ENCODE peak calls at places on chromosomes 16 and 17, in seven cellular contexts. I, F, X, W, Y, G and R are unnamed samples.

GRCh38 chr17:9389116-9389515 is 186.5 kb downstream of the STX8 start:
- DNase-seq in I (no peak), F (peak), X (no peak), W (peak), Y (peak), G (no peak), R (peak)

GRCh38 chr16:86910821-86911220 is 332.5 kb downstream of the FOXL1 start:
- DNase-seq in I (no peak), F (no peak), X (no peak), W (no peak), Y (no peak), G (no peak), R (no peak)

GRCh38 chr17:34167359-34167758 is 87.7 kb upstream of the CCL2 start:
- DNase-seq in I (no peak), F (no peak), X (no peak), W (no peak), Y (no peak), G (no peak), R (no peak)

GRCh38 chr17:80414508-80414802 is 512 bp upstream of the ENDOV start:
- DNase-seq in I (no peak), F (peak), X (no peak), W (no peak), Y (peak), G (peak), R (no peak)

GRCh38 chr17:10698116-10698818 is 873 bp downstream of the ADPRM start:
- DNase-seq in I (no peak), F (no peak), X (no peak), W (no peak), Y (peak), G (peak), R (no peak)

GRCh38 chr17:39138416-39139136 is 12.9 kb downstream of the PLXDC1 start:
- DNase-seq in I (no peak), F (no peak), X (no peak), W (no peak), Y (peak), G (no peak), R (no peak)

GRCh38 chr17:80901319-80901718 is 90.3 kb upstream of the CHMP6 start:
- DNase-seq in I (no peak), F (peak), X (no peak), W (no peak), Y (peak), G (no peak), R (no peak)

GRCh38 chr17:77606146-77606864 is 352.2 kb upstream of the TNRC6C start:
- DNase-seq in I (peak), F (no peak), X (no peak), W (no peak), Y (no peak), G (no peak), R (no peak)

GRCh38 chr17:61410100-61410551 is 10.5 kb downstream of the TBX2 start:
- DNase-seq in I (peak), F (no peak), X (no peak), W (no peak), Y (no peak), G (peak), R (no peak)

GRCh38 chr17:7137182-7137943 is 22.7 kb upstream of the ASGR2 start:
- DNase-seq in I (no peak), F (no peak), X (no peak), W (no peak), Y (no peak), G (peak), R (no peak)

GRCh38 chr16:77961811-77962210 is 60.5 kb upstream of the CLEC3A start:
- DNase-seq in I (no peak), F (no peak), X (no peak), W (no peak), Y (peak), G (no peak), R (no peak)

GRCh38 chr16:89922884-89923639 is at the start of gene TUBB3:
- DNase-seq in I (no peak), F (peak), X (no peak), W (no peak), Y (peak), G (peak), R (no peak)

GRCh38 chr16:35631261-35631945 is 2172.0 kb downstream of the TP53TG3F start:
- DNase-seq in I (no peak), F (no peak), X (no peak), W (no peak), Y (no peak), G (peak), R (no peak)

GRCh38 chr17:78272181-78272913 is 40.9 kb downstream of the TMEM235 start:
- DNase-seq in I (peak), F (no peak), X (peak), W (no peak), Y (peak), G (peak), R (no peak)

GRCh38 chr17:351436-351713 is 1.2 kb downstream of the RPH3AL start:
- DNase-seq in I (peak), F (no peak), X (no peak), W (no peak), Y (no peak), G (no peak), R (no peak)

GRCh38 chr17:46977348-46977747 is 1.7 kb downstream of the RPRML start:
- DNase-seq in I (no peak), F (no peak), X (no peak), W (no peak), Y (peak), G (peak), R (no peak)

GRCh38 chr16:81712681-81713080 is 66.4 kb upstream of the PLCG2 start:
- DNase-seq in I (no peak), F (no peak), X (no peak), W (no peak), Y (no peak), G (no peak), R (no peak)

GRCh38 chr17:19242323-19242722 is 5.2 kb downstream of the EPN2 start:
- DNase-seq in I (no peak), F (peak), X (no peak), W (no peak), Y (no peak), G (no peak), R (no peak)

GRCh38 chr16:70163596-70163995 is 10.0 kb upstream of the CLEC18C start:
- DNase-seq in I (no peak), F (no peak), X (no peak), W (no peak), Y (no peak), G (peak), R (no peak)

GRCh38 chr16:17723735-17724134 is 253.0 kb upstream of the XYLT1 start:
- DNase-seq in I (no peak), F (no peak), X (no peak), W (no peak), Y (peak), G (no peak), R (no peak)

GRCh38 chr17:31158741-31159377 is 64.1 kb downstream of the NF1 start:
- DNase-seq in I (no peak), F (peak), X (no peak), W (no peak), Y (no peak), G (no peak), R (no peak)

GRCh38 chr17:28346746-28347246 is 10.5 kb downstream of the POLDIP2 start:
- DNase-seq in I (no peak), F (peak), X (no peak), W (no peak), Y (no peak), G (peak), R (no peak)

GRCh38 chr17:21370430-21370829 is 5.7 kb upstream of the KCNJ12 start:
- DNase-seq in I (no peak), F (no peak), X (no peak), W (no peak), Y (no peak), G (no peak), R (no peak)

GRCh38 chr17:41659813-41660212 is 28.9 kb upstream of the EIF1 start:
- DNase-seq in I (peak), F (no peak), X (no peak), W (no peak), Y (peak), G (no peak), R (no peak)

GRCh38 chr17:20087538-20088250 is 78.5 kb downstream of the SPECC1 start:
- DNase-seq in I (no peak), F (no peak), X (no peak), W (no peak), Y (no peak), G (peak), R (no peak)

GRCh38 chr16:4115209-4115940 is 867 bp downstream of the ADCY9 start:
- DNase-seq in I (peak), F (peak), X (peak), W (no peak), Y (peak), G (peak), R (no peak)

GRCh38 chr16:12901204-12901596 is 198 bp upstream of the SHISA9 start:
- DNase-seq in I (no peak), F (no peak), X (no peak), W (no peak), Y (no peak), G (no peak), R (no peak)

GRCh38 chr17:7380855-7381683 is at the start of gene TNK1:
- DNase-seq in I (peak), F (no peak), X (no peak), W (no peak), Y (no peak), G (peak), R (no peak)

GRCh38 chr16:78520470-78520869 is 421.0 kb downstream of the WWOX start:
- DNase-seq in I (no peak), F (no peak), X (no peak), W (no peak), Y (no peak), G (no peak), R (no peak)

GRCh38 chr17:74332763-74333220 is 6.8 kb downstream of the KIF19 start:
- DNase-seq in I (no peak), F (no peak), X (no peak), W (no peak), Y (no peak), G (no peak), R (no peak)

GRCh38 chr16:27305342-27305741 is 8.4 kb upstream of the IL4R start:
- DNase-seq in I (no peak), F (peak), X (no peak), W (no peak), Y (no peak), G (no peak), R (no peak)

GRCh38 chr16:24699151-24699723 is 30.2 kb upstream of the TNRC6A start:
- DNase-seq in I (no peak), F (no peak), X (no peak), W (no peak), Y (no peak), G (no peak), R (no peak)

GRCh38 chr16:24701521-24701951 is 27.9 kb upstream of the TNRC6A start:
- DNase-seq in I (no peak), F (peak), X (no peak), W (peak), Y (peak), G (no peak), R (peak)

GRCh38 chr16:24698314-24698713 is 31.1 kb upstream of the TNRC6A start:
- DNase-seq in I (no peak), F (no peak), X (no peak), W (no peak), Y (no peak), G (no peak), R (no peak)

GRCh38 chr16:24696699-24697098 is 32.8 kb upstream of the TNRC6A start:
- DNase-seq in I (no peak), F (no peak), X (no peak), W (no peak), Y (no peak), G (no peak), R (no peak)

GRCh38 chr16:24700549-24701392 is 28.7 kb upstream of the TNRC6A start:
- DNase-seq in I (peak), F (peak), X (no peak), W (peak), Y (peak), G (peak), R (peak)
- TF ChIP-seq CTCF in I (no peak), F (peak), X (no peak), W (peak), Y (peak), G (no peak), R (peak)

GRCh38 chr16:57723170-57723569 is 12.4 kb upstream of the KATNB1 start:
- DNase-seq in I (no peak), F (peak), X (no peak), W (no peak), Y (no peak), G (no peak), R (no peak)

GRCh38 chr16:57721765-57722499 is 13.6 kb upstream of the KATNB1 start:
- DNase-seq in I (no peak), F (no peak), X (no peak), W (no peak), Y (no peak), G (no peak), R (no peak)

GRCh38 chr16:57721356-57721755 is 14.2 kb upstream of the KATNB1 start:
- DNase-seq in I (no peak), F (no peak), X (no peak), W (no peak), Y (no peak), G (no peak), R (no peak)

GRCh38 chr16:57722651-57723050 is 12.9 kb upstream of the KATNB1 start:
- DNase-seq in I (no peak), F (no peak), X (no peak), W (no peak), Y (no peak), G (no peak), R (no peak)

DNA sequence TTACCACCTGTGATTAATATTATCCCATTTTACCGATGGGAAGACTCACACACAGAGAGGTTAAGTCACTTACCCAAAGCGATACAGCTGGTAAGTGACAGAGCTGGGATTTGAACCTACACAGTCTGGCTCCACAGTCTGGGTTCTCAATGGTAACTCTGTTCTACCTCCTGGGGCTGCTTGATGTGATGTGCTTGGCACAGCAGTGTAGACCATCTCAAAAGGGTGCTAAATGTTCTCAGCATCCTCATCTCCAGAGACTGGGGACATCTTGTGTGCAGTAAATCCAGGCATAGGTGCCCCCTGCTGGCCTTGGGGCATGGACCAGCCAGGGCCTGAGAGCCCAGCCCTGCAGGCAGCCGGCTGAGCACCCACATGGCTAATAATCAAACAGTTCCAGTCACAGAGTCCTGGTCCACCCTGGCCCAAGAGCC is 15.4 kb upstream of the KATNB1 start:
- DNase-seq in I (no peak), F (peak), X (peak), W (peak), Y (peak), G (peak), R (no peak)
- TF ChIP-seq CTCF in I (no peak), F (peak), X (no peak), W (peak), Y (peak), G (peak), R (peak)

DNA sequence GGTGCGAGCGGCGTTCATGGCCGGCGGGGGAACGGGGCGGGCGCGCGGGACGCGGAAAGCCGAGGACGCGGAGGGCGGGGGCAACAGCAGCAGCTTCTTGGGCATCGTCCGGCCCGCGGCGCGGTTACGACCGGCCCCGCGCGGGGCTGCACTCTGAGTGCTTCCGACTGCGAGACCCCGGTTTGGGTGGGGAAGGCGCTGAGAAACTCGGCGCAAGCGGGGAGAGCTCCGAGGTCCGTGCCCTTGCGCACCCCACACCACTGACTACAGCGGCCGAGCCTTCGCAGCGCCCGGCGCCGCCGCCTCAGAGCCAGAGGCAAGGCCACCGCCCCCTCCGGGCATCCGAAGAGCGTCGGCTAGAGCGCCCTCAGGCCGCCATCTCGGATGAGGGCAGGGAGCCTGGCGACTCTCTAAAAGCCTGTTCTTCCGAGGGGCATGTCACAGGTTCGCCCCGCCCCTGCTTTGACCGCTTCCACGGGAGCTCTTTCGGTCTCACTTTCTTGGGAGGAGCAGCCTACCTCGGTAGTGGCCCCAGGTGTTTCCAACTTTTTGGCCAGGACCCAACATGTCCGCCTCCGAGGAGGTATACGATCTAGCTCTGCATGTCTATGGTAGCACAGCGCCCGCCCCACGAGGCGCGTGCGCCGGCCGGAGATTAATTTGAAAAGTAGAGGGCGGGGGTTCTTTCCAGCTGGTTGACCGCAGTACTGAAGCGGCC is at the start of gene PRPSAP1:
- DNase-seq in I (peak), F (peak), X (peak), W (peak), Y (peak), G (peak), R (no peak)
- TF ChIP-seq CTCF in I (peak), F (no peak), X (peak), W (peak), Y (peak), G (peak), R (peak)

GRCh38 chr16:681746-682427 is 1.7 kb downstream of the STUB1 start:
- DNase-seq in I (no peak), F (no peak), X (no peak), W (no peak), Y (peak), G (no peak), R (no peak)

GRCh38 chr16:680625-680945 is 375 bp downstream of the STUB1 start:
- DNase-seq in I (no peak), F (no peak), X (no peak), W (no peak), Y (no peak), G (no peak), R (no peak)

GRCh38 chr16:679808-680624 is at the start of gene STUB1:
- DNase-seq in I (peak), F (peak), X (peak), W (peak), Y (peak), G (peak), R (peak)

GRCh38 chr16:682493-683395 is 1.4 kb downstream of the JMJD8 start:
- DNase-seq in I (no peak), F (no peak), X (no peak), W (no peak), Y (no peak), G (no peak), R (no peak)

GRCh38 chr16:680967-681745 is 946 bp downstream of the STUB1 start:
- DNase-seq in I (no peak), F (peak), X (no peak), W (no peak), Y (peak), G (peak), R (no peak)
- TF ChIP-seq CTCF in I (no peak), F (no peak), X (no peak), W (peak), Y (peak), G (no peak), R (peak)

DNA sequence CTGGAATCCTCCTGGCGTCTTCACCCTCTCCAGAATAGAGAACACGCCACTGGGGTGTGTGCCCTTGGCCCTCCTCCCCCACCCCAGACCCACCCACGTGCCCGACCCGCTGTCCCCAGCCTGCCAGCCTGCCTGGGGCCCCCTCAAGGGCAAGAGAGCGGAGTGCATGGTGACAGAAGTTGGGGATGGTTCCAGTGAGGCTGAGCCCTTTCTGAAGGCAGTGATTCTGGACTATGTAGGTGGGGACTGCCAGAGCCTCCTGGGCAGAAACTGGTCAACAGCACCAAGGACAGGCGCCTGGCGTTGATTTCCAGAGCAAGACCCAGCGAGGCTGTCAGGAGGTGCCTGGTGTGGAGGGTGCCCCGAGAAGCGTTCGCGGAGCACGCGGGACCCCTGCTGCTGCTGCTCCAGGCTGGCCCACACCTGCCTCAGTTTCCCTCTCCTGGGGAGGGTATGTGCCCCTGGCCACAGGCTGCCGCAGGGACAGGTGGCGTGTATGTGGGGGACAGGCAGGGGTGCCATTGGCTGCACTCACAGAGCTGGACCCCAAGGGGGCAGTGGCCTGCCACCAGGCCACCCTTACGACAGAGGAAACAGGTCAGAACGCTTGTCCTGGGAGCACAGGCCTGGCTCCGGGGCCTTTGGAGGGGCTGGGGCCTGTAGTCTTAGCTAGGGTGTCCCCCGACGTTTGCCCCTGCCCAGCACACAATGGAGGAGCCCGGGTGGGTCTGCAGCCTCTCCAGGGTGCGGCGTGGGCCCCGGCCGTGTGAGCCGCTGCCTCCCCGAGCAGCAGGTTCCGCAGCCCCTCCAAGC is 1.2 kb downstream of the SSTR5 start:
- DNase-seq in I (no peak), F (no peak), X (no peak), W (no peak), Y (no peak), G (no peak), R (no peak)
- TF ChIP-seq CTCF in I (no peak), F (peak), X (no peak), W (no peak), Y (no peak), G (no peak), R (no peak)

DNA sequence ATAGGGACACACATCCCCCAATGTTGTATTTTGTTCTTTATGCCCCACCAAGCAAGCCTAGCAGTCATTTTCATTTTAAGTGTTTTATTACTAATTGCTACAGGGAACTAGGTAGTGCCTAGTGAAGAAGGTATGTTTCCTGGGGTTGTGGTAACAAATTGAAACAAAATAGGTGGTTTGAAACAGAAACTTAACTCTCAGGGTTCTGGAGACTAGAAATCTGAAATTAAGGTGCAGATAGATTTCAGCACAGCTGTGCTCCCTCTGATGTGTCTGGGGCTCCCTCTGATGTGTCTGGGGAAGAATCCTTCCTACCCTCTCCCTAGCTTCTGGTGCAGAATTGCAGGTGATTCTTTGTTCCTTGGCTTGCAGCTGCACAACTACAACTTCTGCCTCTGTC is 390.1 kb downstream of the ZFHX3 start:
- DNase-seq in I (no peak), F (no peak), X (no peak), W (no peak), Y (no peak), G (no peak), R (no peak)
- TF ChIP-seq CTCF in I (no peak), F (no peak), X (no peak), W (no peak), Y (no peak), G (no peak), R (no peak)